ENCODE peak calls at places on chromosomes 3 and 15, in eight cellular contexts. W is HEK293T; N is activated T-helper 1 cell treated with anti-CD3 and anti-CD28 coated beads, Interleukin-12 subunit alpha, Interleukin-12 subunit beta, Interleukin-2, Interleukin-4 antibody, amounts not matched to agents 30 ng/mL and 10 ng/mL and 1 ng/mL, durations not matched to agents 14 hours and 24 hours and 36 hours; M is ovary; B is sigmoid colon; Z is kidney tubule cell; D is islet precursor cell; E is M059J. A is an unnamed sample.

GRCh38 chr3:141797167-141797773 is 34.1 kb downstream of the GRK7 start:
- DNase-seq in W (no peak), N (peak; percentile 22), M (peak; percentile 35), B (peak; percentile 69), Z (peak; percentile 18), D (peak; percentile 78), E (no peak), A (peak; percentile 40)

GRCh38 chr15:40754574-40754882 is 526 bp downstream of the RMDN3 start:
- DNase-seq in W (no peak), N (no peak), M (no peak), B (no peak), Z (peak; percentile 30), D (peak; percentile 66), E (peak; percentile 19), A (no peak)

GRCh38 chr3:122646146-122646988 is 34.3 kb upstream of the PARP14 start:
- DNase-seq in W (no peak), N (no peak), M (no peak), B (no peak), Z (no peak), D (no peak), E (peak; percentile 61), A (no peak)

GRCh38 chr3:23165571-23165970 is 37.6 kb upstream of the UBE2E2 start:
- DNase-seq in W (no peak), N (no peak), M (no peak), B (no peak), Z (no peak), D (no peak), E (no peak), A (no peak)

GRCh38 chr3:126358038-126358815 is 1.0 kb upstream of the KLF15 start:
- DNase-seq in W (peak; percentile 36), N (no peak), M (no peak), B (peak; percentile 81), Z (no peak), D (no peak), E (no peak), A (peak; percentile 34)

GRCh38 chr3:194740859-194741486 is 55.3 kb downstream of the FAM43A start:
- DNase-seq in W (no peak), N (no peak), M (no peak), B (no peak), Z (peak; percentile 99), D (peak; percentile 97), E (peak; percentile 96), A (no peak)

GRCh38 chr15:57259511-57260143 is 116.7 kb upstream of the CGNL1 start:
- DNase-seq in W (no peak), N (no peak), M (no peak), B (no peak), Z (peak; percentile 12), D (peak; percentile 73), E (no peak), A (no peak)

GRCh38 chr15:35308802-35309201 is 223.7 kb upstream of the NANOGP8 start:
- DNase-seq in W (no peak), N (no peak), M (no peak), B (peak; percentile 70), Z (no peak), D (peak; percentile 63), E (peak; percentile 52), A (no peak)

GRCh38 chr3:150469031-150469930 is 61.2 kb downstream of the TSC22D2 start:
- DNase-seq in W (peak; percentile 10), N (no peak), M (peak; percentile 54), B (peak; percentile 81), Z (peak; percentile 98), D (peak; percentile 96), E (peak; percentile 100), A (peak; percentile 11)

GRCh38 chr3:45943207-45943846 is at the start of gene CXCR6:
- DNase-seq in W (no peak), N (peak; percentile 55), M (no peak), B (peak; percentile 37), Z (no peak), D (no peak), E (no peak), A (no peak)

GRCh38 chr15:50353251-50353998 is 1.6 kb downstream of the GABPB1 start:
- DNase-seq in W (no peak), N (peak; percentile 14), M (no peak), B (no peak), Z (peak; percentile 73), D (no peak), E (peak; percentile 84), A (peak; percentile 30)

GRCh38 chr3:43405888-43406636 is 119.7 kb downstream of the SNRK start:
- DNase-seq in W (no peak), N (no peak), M (no peak), B (no peak), Z (no peak), D (no peak), E (no peak), A (no peak)

GRCh38 chr15:60531811-60532210 is 52.9 kb upstream of the ICE2 start:
- DNase-seq in W (no peak), N (no peak), M (no peak), B (no peak), Z (no peak), D (no peak), E (no peak), A (no peak)

GRCh38 chr3:53147903-53148400 is 13.1 kb upstream of the PRKCD start:
- DNase-seq in W (no peak), N (no peak), M (no peak), B (no peak), Z (no peak), D (no peak), E (no peak), A (no peak)

GRCh38 chr3:113736548-113737089 is 9.4 kb downstream of the NAA50 start:
- DNase-seq in W (peak; percentile 28), N (peak; percentile 12), M (peak; percentile 26), B (no peak), Z (peak; percentile 56), D (no peak), E (peak; percentile 76), A (peak; percentile 72)

GRCh38 chr15:26651909-26652308 is 121.0 kb downstream of the GABRB3 start:
- DNase-seq in W (no peak), N (no peak), M (no peak), B (no peak), Z (no peak), D (no peak), E (no peak), A (no peak)

GRCh38 chr3:160196511-160197104 is 28.6 kb upstream of the C3orf80 start:
- DNase-seq in W (no peak), N (no peak), M (no peak), B (peak; percentile 67), Z (no peak), D (peak; percentile 54), E (peak; percentile 13), A (no peak)

GRCh38 chr3:48897401-48898376 is 993 bp downstream of the SLC25A20 start:
- DNase-seq in W (no peak), N (no peak), M (no peak), B (no peak), Z (no peak), D (no peak), E (no peak), A (peak; percentile 1)

GRCh38 chr3:107861422-107861821 is 229.4 kb downstream of the CD47 start:
- DNase-seq in W (no peak), N (no peak), M (no peak), B (no peak), Z (no peak), D (no peak), E (no peak), A (no peak)

GRCh38 chr3:143302638-143303171 is 183.1 kb downstream of the CHST2 start:
- DNase-seq in W (no peak), N (no peak), M (peak; percentile 21), B (no peak), Z (peak; percentile 66), D (peak; percentile 77), E (peak; percentile 89), A (no peak)

GRCh38 chr3:71492566-71492965 is 91.0 kb downstream of the FOXP1 start:
- DNase-seq in W (no peak), N (no peak), M (no peak), B (no peak), Z (no peak), D (no peak), E (no peak), A (no peak)

GRCh38 chr3:164779816-164780215 is 298.5 kb downstream of the SI start:
- DNase-seq in W (no peak), N (no peak), M (no peak), B (no peak), Z (no peak), D (no peak), E (no peak), A (no peak)